ENCODE peak calls at places on chromosomes 5 and 9, in seven cellular contexts. X, K, L, O, V, Z and C are unnamed samples.

GRCh38 chr5:21810737-21811316 is 1042.3 kb downstream of the CDH12 start:
- DNase-seq in X (no peak), K (peak; percentile 81), L (peak; percentile 23), O (no peak), V (peak; percentile 34), Z (no peak), C (no peak)

GRCh38 chr5:176865964-176866363 is 33.2 kb downstream of the HK3 start:
- DNase-seq in X (no peak), K (no peak), L (no peak), O (no peak), V (no peak), Z (no peak), C (no peak)

GRCh38 chr9:96121162-96121561 is 180.8 kb downstream of the HSD17B3 start:
- DNase-seq in X (no peak), K (no peak), L (peak; percentile 40), O (no peak), V (no peak), Z (no peak), C (no peak)

GRCh38 chr5:68362331-68362730 is 146.8 kb downstream of the PIK3R1 start:
- DNase-seq in X (no peak), K (no peak), L (no peak), O (no peak), V (no peak), Z (no peak), C (no peak)

GRCh38 chr9:6460189-6460768 is 47.3 kb downstream of the UHRF2 start:
- DNase-seq in X (no peak), K (no peak), L (no peak), O (no peak), V (no peak), Z (no peak), C (no peak)

GRCh38 chr5:83312672-83313071 is 158.9 kb upstream of the VCAN start:
- DNase-seq in X (no peak), K (no peak), L (no peak), O (no peak), V (no peak), Z (no peak), C (no peak)

GRCh38 chr5:61301820-61302563 is 30.1 kb upstream of the ZSWIM6 start:
- DNase-seq in X (no peak), K (peak; percentile 94), L (peak; percentile 100), O (no peak), V (peak; percentile 27), Z (no peak), C (peak; percentile 90)

GRCh38 chr5:154652746-154653417 is 102.3 kb upstream of the LARP1 start:
- DNase-seq in X (no peak), K (no peak), L (peak; percentile 8), O (no peak), V (no peak), Z (no peak), C (no peak)

GRCh38 chr5:75337366-75338021 is 474 bp downstream of the HMGCR start:
- DNase-seq in X (no peak), K (no peak), L (peak; percentile 24), O (peak; percentile 28), V (no peak), Z (no peak), C (peak; percentile 19)

GRCh38 chr5:127833999-127834953 is 131.1 kb downstream of the CCDC192 start:
- DNase-seq in X (no peak), K (peak; percentile 68), L (peak; percentile 30), O (no peak), V (peak; percentile 47), Z (no peak), C (no peak)

GRCh38 chr5:155700333-155700732 is 626.6 kb upstream of the SGCD start:
- DNase-seq in X (peak; percentile 37), K (no peak), L (no peak), O (no peak), V (peak; percentile 35), Z (no peak), C (no peak)

GRCh38 chr5:135025730-135026644 is 8.0 kb downstream of the PITX1 start:
- DNase-seq in X (no peak), K (no peak), L (no peak), O (no peak), V (no peak), Z (no peak), C (no peak)

GRCh38 chr5:138955013-138955660 is 80.0 kb upstream of the LRRTM2 start:
- DNase-seq in X (no peak), K (no peak), L (no peak), O (no peak), V (no peak), Z (no peak), C (no peak)

GRCh38 chr5:148666353-148666752 is 12.0 kb upstream of the HTR4 start:
- DNase-seq in X (no peak), K (peak; percentile 50), L (no peak), O (no peak), V (peak; percentile 7), Z (no peak), C (no peak)

GRCh38 chr5:150313921-150314716 is 11.4 kb upstream of the ARSI start:
- DNase-seq in X (no peak), K (no peak), L (no peak), O (no peak), V (no peak), Z (no peak), C (no peak)

GRCh38 chr5:89981006-89981405 is 428.6 kb downstream of the CETN3 start:
- DNase-seq in X (no peak), K (no peak), L (no peak), O (no peak), V (no peak), Z (no peak), C (no peak)

GRCh38 chr9:22238809-22239684 is 207.6 kb upstream of the DMRTA1 start:
- DNase-seq in X (no peak), K (peak; percentile 51), L (peak; percentile 71), O (no peak), V (peak; percentile 38), Z (no peak), C (no peak)

GRCh38 chr9:92804727-92805126 is 40.1 kb upstream of the BICD2 start:
- DNase-seq in X (no peak), K (no peak), L (peak; percentile 44), O (no peak), V (no peak), Z (no peak), C (no peak)

GRCh38 chr9:92808726-92809451 is 44.3 kb upstream of the BICD2 start:
- DNase-seq in X (peak; percentile 90), K (peak; percentile 62), L (peak; percentile 79), O (peak; percentile 46), V (peak; percentile 92), Z (peak; percentile 70), C (peak; percentile 40)

GRCh38 chr9:92807757-92808725 is 43.4 kb upstream of the BICD2 start:
- DNase-seq in X (peak; percentile 51), K (no peak), L (no peak), O (no peak), V (peak; percentile 36), Z (peak; percentile 64), C (no peak)

GRCh38 chr9:92807031-92807756 is 42.6 kb upstream of the BICD2 start:
- DNase-seq in X (peak; percentile 41), K (no peak), L (no peak), O (no peak), V (peak; percentile 11), Z (no peak), C (no peak)
- H3K27me3 ChIP-seq in X (peaks cover 32% of the 10 kb centered on the region), K (peaks cover 32% of the 10 kb centered on the region), L (peaks cover 58% of the 10 kb centered on the region), O (peaks cover 27% of the 10 kb centered on the region), V (peaks cover 95% of the 10 kb centered on the region), Z (peaks cover 36% of the 10 kb centered on the region), C (peaks cover 19% of the 10 kb centered on the region)

DNA sequence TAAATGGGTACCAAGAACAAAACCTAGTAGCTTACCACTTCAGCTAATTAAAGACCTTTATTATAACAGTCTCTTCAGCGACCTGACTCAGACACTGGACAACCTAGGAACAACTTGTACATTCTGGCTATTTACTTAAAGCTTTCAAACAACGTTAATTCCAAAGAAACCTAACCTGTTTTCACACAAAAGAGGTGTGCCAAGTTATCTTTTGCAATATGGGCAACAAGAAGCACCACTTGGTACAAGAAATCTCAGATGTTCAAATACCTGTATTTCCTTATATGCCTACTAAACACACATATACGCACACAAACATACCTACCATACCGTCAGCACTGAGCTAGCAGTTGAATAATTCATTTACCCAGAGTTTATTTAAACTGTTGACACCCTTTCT is 23.0 kb downstream of the RNF145 start:
- DNase-seq in X (no peak), K (peak; percentile 12), L (no peak), O (no peak), V (no peak), Z (no peak), C (peak; percentile 63)
- H3K4me1 ChIP-seq in X (no peaks in the 10 kb centered on the region), K (peaks cover 50% of the 10 kb centered on the region), L (peaks cover 33% of the 10 kb centered on the region), O (no peaks in the 10 kb centered on the region), V (peaks cover 29% of the 10 kb centered on the region), Z (peaks cover 10% of the 10 kb centered on the region), C (peaks cover 11% of the 10 kb centered on the region)

GRCh38 chr9:114141553-114142548 is 13.5 kb upstream of the COL27A1 start:
- DNase-seq in X (no peak), K (peak; percentile 19), L (peak; percentile 27), O (peak; percentile 39), V (no peak), Z (no peak), C (no peak)
- H3K27me3 ChIP-seq in X (no peaks in the 10 kb centered on the region), K (peaks cover 21% of the 10 kb centered on the region), L (peaks cover 47% of the 10 kb centered on the region), O (no peaks in the 10 kb centered on the region), V (no peaks in the 10 kb centered on the region), Z (no peaks in the 10 kb centered on the region), C (no peaks in the 10 kb centered on the region)

GRCh38 chr9:136545966-136546696 is at the start of gene NOTCH1:
- DNase-seq in X (peak; percentile 86), K (peak; percentile 81), L (peak; percentile 91), O (peak; percentile 88), V (peak; percentile 92), Z (peak; percentile 90), C (peak; percentile 91)

GRCh38 chr9:136543830-136544548 is 1.9 kb downstream of the NOTCH1 start:
- DNase-seq in X (no peak), K (no peak), L (no peak), O (no peak), V (no peak), Z (no peak), C (peak; percentile 61)

GRCh38 chr9:136546697-136547481 is 1.0 kb upstream of the NOTCH1 start:
- DNase-seq in X (peak; percentile 66), K (peak; percentile 50), L (peak; percentile 37), O (peak; percentile 88), V (peak; percentile 64), Z (peak; percentile 65), C (peak; percentile 83)

GRCh38 chr9:136544549-136545064 is 1.2 kb downstream of the NOTCH1 start:
- DNase-seq in X (no peak), K (peak; percentile 44), L (no peak), O (no peak), V (peak; percentile 71), Z (peak; percentile 68), C (peak; percentile 71)

DNA sequence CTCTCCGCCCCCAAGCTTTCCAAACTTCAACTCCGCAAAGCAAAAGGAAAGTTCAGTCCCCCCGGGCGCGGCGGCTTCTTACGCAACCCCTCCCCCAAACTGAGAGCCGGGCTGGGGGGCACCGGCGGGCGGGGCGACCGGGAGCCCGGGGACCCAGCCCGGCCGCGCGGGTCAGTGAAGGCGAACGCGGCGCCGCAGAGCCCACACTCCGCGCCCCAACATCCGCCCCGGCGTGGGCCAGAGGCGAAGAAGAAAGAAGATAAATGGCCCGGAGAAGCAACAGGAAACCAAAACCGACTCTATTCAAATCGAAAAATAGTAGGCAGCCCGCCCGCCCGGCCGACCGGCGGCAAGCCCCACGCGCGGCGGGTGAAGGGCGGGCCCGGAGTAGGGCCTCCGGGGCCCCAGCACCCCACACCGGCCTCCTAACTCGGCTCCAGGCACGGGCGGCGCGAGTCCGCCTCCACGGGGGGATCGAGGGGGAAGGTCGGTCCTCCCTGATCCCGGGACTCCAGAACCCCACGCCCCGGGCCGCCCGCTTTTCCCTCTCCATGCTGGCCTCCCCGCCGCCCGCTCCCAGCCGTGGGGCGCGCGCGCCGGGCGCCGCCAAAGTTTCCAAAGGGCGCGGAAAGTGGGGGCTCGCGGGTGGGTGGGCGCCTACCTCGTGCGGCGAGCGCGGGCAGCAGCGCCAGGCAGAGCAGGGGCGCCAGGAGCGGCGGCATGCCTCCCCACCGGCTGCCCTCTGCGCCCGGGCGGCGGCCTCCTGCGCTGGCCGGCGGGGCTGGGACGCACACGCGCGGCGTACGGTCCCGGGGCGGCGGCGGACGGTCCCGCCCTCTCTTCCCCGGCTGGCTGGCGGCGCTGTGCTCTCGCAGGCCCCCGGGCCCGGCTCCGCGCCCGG is 533 bp downstream of the NOTCH1 start:
- DNase-seq in X (no peak), K (no peak), L (no peak), O (no peak), V (peak; percentile 55), Z (peak; percentile 75), C (no peak)
- H3K4me1 ChIP-seq in X (no peaks in the 10 kb centered on the region), K (peaks cover 20% of the 10 kb centered on the region), L (peaks cover 13% of the 10 kb centered on the region), O (no peaks in the 10 kb centered on the region), V (peaks cover 59% of the 10 kb centered on the region), Z (peaks cover 39% of the 10 kb centered on the region), C (peaks cover 19% of the 10 kb centered on the region)